ENCODE peak calls at places on chromosomes 12 and 14, in six cellular contexts. X is ovary, H is vagina, I is brain microvascular endothelial cell, M is testis, E is stomach. Z is an unnamed sample.
A peak's percentile ranks its signal among the peaks of the same experiment; 100 is the strongest.

GRCh38 chr12:55572168-55572567 is at the start of gene OR2AP1:
- DNase-seq in X (no peak), I (no peak), E (no peak), H (no peak), M (no peak), Z (no peak)

GRCh38 chr12:7645395-7646177 is 20.1 kb downstream of the APOBEC1 start:
- DNase-seq in M (peak; percentile 67), H (no peak), X (no peak), I (peak; percentile 42), E (no peak), Z (no peak)

GRCh38 chr12:67388331-67389163 is 119.4 kb downstream of the CAND1 start:
- DNase-seq in E (no peak), H (no peak), M (no peak), X (no peak), I (no peak), Z (no peak)

GRCh38 chr12:10624631-10625030 is 11.2 kb upstream of the MAGOHB start:
- DNase-seq in X (no peak), E (no peak), I (no peak), H (no peak), M (no peak), Z (no peak)

GRCh38 chr12:120961604-120962486 is 16.5 kb upstream of the HNF1A start:
- DNase-seq in X (no peak), H (no peak), E (peak; percentile 76), I (no peak), M (peak; percentile 48), Z (no peak)

GRCh38 chr14:28577711-28578131 is 188.9 kb upstream of the FOXG1 start:
- DNase-seq in E (no peak), I (peak; percentile 11), X (no peak), H (no peak), M (no peak), Z (no peak)

GRCh38 chr14:87059060-87059827 is 933.7 kb downstream of the GALC start:
- DNase-seq in I (no peak), E (no peak), H (no peak), X (no peak), M (no peak), Z (no peak)

GRCh38 chr14:95507174-95507573 is 9.3 kb downstream of the SYNE3 start:
- DNase-seq in I (peak; percentile 81), H (no peak), E (peak; percentile 67), X (peak; percentile 73), M (peak; percentile 63), Z (peak; percentile 92)

GRCh38 chr12:115577401-115577800 is 700.1 kb downstream of the MED13L start:
- DNase-seq in E (no peak), X (no peak), M (peak; percentile 41), I (no peak), H (no peak), Z (no peak)

GRCh38 chr12:114784526-114784925 is 100.6 kb upstream of the TBX3 start:
- DNase-seq in M (no peak), I (no peak), H (no peak), X (no peak), E (no peak), Z (no peak)

GRCh38 chr14:90645842-90646443 is 170.3 kb downstream of the TTC7B start:
- DNase-seq in I (peak; percentile 23), X (no peak), H (peak; percentile 80), E (no peak), M (no peak), Z (no peak)

GRCh38 chr12:27003421-27004311 is 10.5 kb downstream of the TM7SF3 start:
- DNase-seq in I (no peak), M (no peak), E (no peak), H (no peak), X (no peak), Z (no peak)

GRCh38 chr14:31024577-31025334 is 693 bp upstream of the AP4S1 start:
- DNase-seq in H (no peak), X (no peak), E (no peak), I (no peak), M (no peak), Z (no peak)

GRCh38 chr12:89251326-89252237 is 100.7 kb downstream of the DUSP6 start:
- DNase-seq in E (no peak), M (no peak), H (no peak), I (no peak), X (no peak), Z (no peak)

GRCh38 chr14:81868172-81868571 is 334.5 kb upstream of the SEL1L start:
- DNase-seq in M (no peak), X (no peak), E (no peak), I (no peak), H (no peak), Z (no peak)

GRCh38 chr14:104872469-104873341 is 7.6 kb downstream of the CEP170B start:
- DNase-seq in M (peak; percentile 64), X (no peak), H (no peak), E (peak; percentile 65), I (peak; percentile 7), Z (no peak)

GRCh38 chr12:132545183-132545953 is 55.4 kb downstream of the FBRSL1 start:
- DNase-seq in H (no peak), X (no peak), E (no peak), M (no peak), I (no peak), Z (no peak)

GRCh38 chr14:41604793-41605534 is 1.7 kb upstream of the LRFN5 start:
- DNase-seq in M (peak; percentile 73), E (no peak), I (no peak), X (peak; percentile 47), H (peak; percentile 87), Z (peak; percentile 18)

GRCh38 chr14:65333926-65334687 is 78.4 kb upstream of the FUT8 start:
- DNase-seq in I (peak; percentile 12), M (peak; percentile 62), X (peak; percentile 17), H (no peak), E (no peak), Z (peak; percentile 82)

GRCh38 chr14:55582741-55583140 is 2.7 kb downstream of the KTN1 start:
- DNase-seq in M (no peak), X (no peak), E (no peak), I (no peak), H (no peak), Z (no peak)

GRCh38 chr12:29149691-29150382 is 759 bp downstream of the FAR2 start:
- DNase-seq in I (no peak), H (no peak), M (no peak), X (no peak), E (no peak), Z (no peak)

GRCh38 chr14:64734990-64735389 is 30.8 kb downstream of the PLEKHG3 start:
- DNase-seq in X (no peak), I (no peak), H (no peak), M (no peak), E (no peak), Z (no peak)

GRCh38 chr12:75819512-75819911 is 212.1 kb downstream of the PHLDA1 start:
- DNase-seq in H (no peak), X (no peak), I (no peak), M (no peak), E (no peak), Z (no peak)

GRCh38 chr12:46664771-46665287 is 161.0 kb downstream of the SLC38A4 start:
- DNase-seq in H (no peak), E (no peak), M (no peak), I (peak; percentile 86), X (no peak), Z (peak; percentile 69)

GRCh38 chr12:53652366-53652765 is 23.5 kb downstream of the ATP5MC2 start:
- DNase-seq in I (peak; percentile 71), X (no peak), E (no peak), M (no peak), H (no peak), Z (no peak)

GRCh38 chr14:75982724-75983358 is 1.0 kb upstream of the TGFB3 start:
- DNase-seq in X (peak; percentile 72), M (peak; percentile 57), I (peak; percentile 39), E (no peak), H (peak; percentile 77), Z (no peak)

GRCh38 chr12:88633312-88633711 is 53.0 kb upstream of the KITLG start:
- DNase-seq in E (no peak), I (no peak), M (no peak), H (no peak), X (no peak), Z (no peak)

GRCh38 chr14:97027256-97027999 is 230.2 kb downstream of the VRK1 start:
- DNase-seq in H (no peak), I (no peak), M (no peak), X (no peak), E (no peak), Z (no peak)
- H3K4me3 ChIP-seq in H (no peak overlapping the region), I (no peak overlapping the region), M (no peak overlapping the region), X (no peak overlapping the region), E (no peak overlapping the region), Z (no peak overlapping the region)

DNA sequence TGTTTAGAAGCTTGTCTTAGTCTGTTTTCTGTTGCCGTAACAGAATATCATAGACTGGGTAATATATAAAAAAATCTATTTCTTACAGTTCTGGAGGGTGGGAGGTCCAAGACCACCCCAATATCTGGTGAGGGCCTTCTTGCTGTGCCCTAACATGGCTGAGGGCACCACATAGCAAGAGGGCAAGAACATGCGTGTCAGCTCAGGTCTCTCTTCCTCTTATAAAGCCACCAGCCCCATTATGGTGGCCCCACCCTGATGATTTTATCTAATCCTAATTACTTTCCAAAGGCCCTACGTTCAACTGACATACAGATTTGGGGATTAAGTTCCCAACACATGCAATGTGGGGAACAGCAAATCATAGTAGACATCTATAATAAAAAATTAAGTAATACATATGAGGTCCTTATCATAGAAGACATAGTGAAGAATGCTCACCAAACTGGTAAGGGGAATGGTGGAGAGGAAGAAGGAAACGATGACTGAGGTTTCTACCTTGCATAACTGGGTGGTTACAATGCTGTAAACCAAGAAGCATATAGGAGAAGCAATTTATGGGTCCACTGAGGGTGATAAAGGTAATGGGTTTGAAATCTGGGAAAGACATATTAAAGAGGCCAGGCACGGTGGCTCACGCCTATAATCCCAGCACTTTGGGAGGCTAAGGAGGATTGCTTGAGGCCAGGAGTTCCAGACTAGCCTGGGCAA is 27.0 kb downstream of the BTBD7 start:
- DNase-seq in X (no peak), H (no peak), E (no peak), I (no peak), M (no peak), Z (no peak)
- TF ChIP-seq CTCF in X (no peak), H (no peak), E (no peak), I (no peak), M (no peak), Z (no peak)

GRCh38 chr12:1848741-1849140 is 28.4 kb downstream of the LRTM2 start:
- DNase-seq in I (no peak), X (no peak), H (no peak), E (no peak), M (no peak), Z (no peak)
- H3K27me3 ChIP-seq in I (no peaks in the 10 kb centered on the region), X (no peaks in the 10 kb centered on the region), H (no peaks in the 10 kb centered on the region), E (peaks cover under 1% of the 10 kb centered on the region), M (no peaks in the 10 kb centered on the region), Z (peaks cover 34% of the 10 kb centered on the region)

DNA sequence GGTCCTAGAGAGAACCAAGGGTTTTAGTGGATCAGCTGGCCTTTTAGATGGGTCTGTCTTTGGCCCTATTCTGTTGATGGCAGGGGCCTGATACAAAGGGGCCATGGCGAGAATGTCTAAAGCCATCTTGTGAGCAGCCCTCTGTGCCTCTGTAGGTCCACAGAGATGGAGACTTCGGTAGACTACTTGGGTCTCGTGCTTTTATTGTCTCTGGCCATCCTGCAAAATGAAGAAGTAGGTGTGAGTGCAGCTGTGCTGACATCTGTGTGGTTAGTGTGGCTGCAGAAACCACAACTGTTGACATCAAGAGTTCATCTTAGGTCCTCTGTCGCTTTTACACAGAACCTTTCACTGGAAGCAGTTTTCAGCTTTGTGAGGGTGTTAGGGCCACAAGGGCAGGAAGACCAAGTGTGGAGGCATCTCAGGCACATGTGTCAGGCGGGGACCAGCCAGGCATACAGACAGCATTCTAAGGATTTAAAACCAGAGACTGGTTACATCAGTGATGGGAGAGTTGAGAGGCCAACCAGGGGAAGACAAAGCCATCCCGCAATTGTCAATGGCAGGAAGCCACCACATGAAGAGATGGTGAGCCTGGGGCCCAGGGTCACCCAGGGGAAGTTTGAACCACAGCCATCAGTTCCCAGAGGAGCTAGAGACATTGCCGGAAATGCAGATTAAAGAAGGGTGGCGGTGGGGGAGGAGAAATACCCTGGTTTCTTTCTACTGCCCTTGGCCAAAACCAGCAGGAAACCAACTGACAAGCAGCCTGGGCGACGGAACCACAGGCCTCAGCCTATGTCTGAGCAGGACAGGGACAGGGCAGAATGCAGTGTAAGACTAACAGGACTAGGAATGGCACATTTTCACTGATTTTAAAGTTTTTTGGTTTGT is 13.0 kb upstream of the TPCN1 start:
- DNase-seq in H (no peak), I (peak; percentile 23), M (no peak), E (peak; percentile 35), X (no peak), Z (no peak)
- H3K4me3 ChIP-seq in H (no peak overlapping the region), I (no peak overlapping the region), M (no peak overlapping the region), E (no peak overlapping the region), X (no peak overlapping the region), Z (no peak overlapping the region)

Z was measured in BJ.